ENCODE peak calls at places on chromosomes 11 and 22, in five cellular contexts. O, A, M, B and R are unnamed samples.
A peak's percentile ranks its signal among the peaks of the same experiment; 100 is the strongest.

GRCh38 chr11:76600124-76600655 is 70.4 kb downstream of the LRRC32 start:
- DNase-seq in O (no peak), A (no peak), M (no peak), B (no peak), R (no peak)

GRCh38 chr22:48654492-48654891 is 1173.2 kb downstream of the BRD1 start:
- DNase-seq in O (no peak), A (no peak), M (no peak), B (no peak), R (no peak)

GRCh38 chr22:23180893-23181762 is 819 bp downstream of the BCR start:
- DNase-seq in O (peak; percentile 88), A (no peak), M (no peak), B (peak; percentile 27), R (no peak)

GRCh38 chr11:17853280-17853679 is 118.7 kb downstream of the KCNC1 start:
- DNase-seq in O (no peak), A (no peak), M (no peak), B (no peak), R (no peak)

GRCh38 chr11:17498058-17498457 is 21.4 kb upstream of the ABCC8 start:
- DNase-seq in O (peak; percentile 64), A (no peak), M (no peak), B (no peak), R (no peak)

GRCh38 chr11:3035333-3035732 is 21.9 kb downstream of the CARS1 start:
- DNase-seq in O (no peak), A (no peak), M (no peak), B (no peak), R (no peak)

GRCh38 chr22:40473703-40474102 is 103.3 kb downstream of the SGSM3 start:
- DNase-seq in O (no peak), A (no peak), M (no peak), B (no peak), R (no peak)

GRCh38 chr11:47355283-47356128 is 3.0 kb upstream of the MYBPC3 start:
- DNase-seq in O (peak; percentile 90), A (peak; percentile 98), M (no peak), B (no peak), R (peak; percentile 97)

GRCh38 chr11:77085652-77086051 is 17.0 kb upstream of the OMP start:
- DNase-seq in O (peak; percentile 38), A (peak; percentile 26), M (no peak), B (no peak), R (peak; percentile 52)

GRCh38 chr11:134413334-134414035 is 1.4 kb upstream of the B3GAT1 start:
- DNase-seq in O (peak; percentile 66), A (no peak), M (no peak), B (no peak), R (no peak)

GRCh38 chr11:73983764-73984543 is 1.3 kb upstream of the UCP2 start:
- DNase-seq in O (peak; percentile 49), A (peak; percentile 43), M (no peak), B (no peak), R (peak; percentile 15)

GRCh38 chr11:18172686-18173085 is at the start of gene MRGPRX4:
- DNase-seq in O (no peak), A (no peak), M (no peak), B (no peak), R (no peak)

GRCh38 chr11:587978-588380 is 11.7 kb downstream of the PHRF1 start:
- DNase-seq in O (no peak), A (no peak), M (peak; percentile 20), B (peak; percentile 63), R (peak; percentile 82)

GRCh38 chr11:68649851-68650555 is 34.3 kb upstream of the GAL start:
- DNase-seq in O (no peak), A (no peak), M (no peak), B (no peak), R (no peak)

GRCh38 chr11:78230161-78230877 is 41.6 kb downstream of the USP35 start:
- DNase-seq in O (no peak), A (no peak), M (no peak), B (no peak), R (no peak)